ENCODE peak calls at places on chromosomes 1 and 21, in nine cellular contexts. Q is HCT116, Y is ovary, O is thyroid gland, H is heart right ventricle, J is endothelial cell of umbilical vein, L is A549, I is pancreas, U is right atrium auricular region. M is an unnamed sample.

GRCh38 chr1:220895412-220895946 is 16.2 kb downstream of the HLX start:
- DNase-seq in Q (no peak), Y (no peak), O (no peak), H (no peak), J (no peak), L (no peak), I (no peak), U (no peak), M (no peak)

GRCh38 chr1:3892748-3893147 is 7.3 kb downstream of the C1orf174 start:
- DNase-seq in Q (no peak), Y (no peak), O (peak), H (no peak), J (no peak), L (no peak), I (peak), U (no peak), M (no peak)

GRCh38 chr1:60431593-60431992 is 358.0 kb upstream of the C1orf87 start:
- DNase-seq in Q (no peak), Y (no peak), O (no peak), H (no peak), J (no peak), L (no peak), I (no peak), U (no peak), M (no peak)

GRCh38 chr21:28454978-28455600 is 537.6 kb downstream of the LTN1 start:
- DNase-seq in Q (no peak), Y (no peak), O (no peak), H (no peak), J (no peak), L (no peak), I (no peak), U (no peak), M (no peak)

GRCh38 chr1:82226198-82226505 is 425.4 kb downstream of the ADGRL2 start:
- DNase-seq in Q (no peak), Y (no peak), O (no peak), H (no peak), J (peak), L (no peak), I (no peak), U (no peak), M (no peak)

GRCh38 chr1:182631058-182631677 is 27.0 kb upstream of the RGS16 start:
- DNase-seq in Q (no peak), Y (no peak), O (no peak), H (no peak), J (no peak), L (no peak), I (no peak), U (no peak), M (no peak)

GRCh38 chr21:43304621-43305335 is 122.2 kb downstream of the SIK1 start:
- DNase-seq in Q (no peak), Y (no peak), O (no peak), H (no peak), J (no peak), L (no peak), I (no peak), U (no peak), M (no peak)

GRCh38 chr1:111735858-111736544 is 3.2 kb downstream of the INKA2 start:
- DNase-seq in Q (no peak), Y (peak), O (no peak), H (no peak), J (no peak), L (no peak), I (no peak), U (peak), M (no peak)

GRCh38 chr1:111553199-111553598 is 49.8 kb upstream of the ADORA3 start:
- DNase-seq in Q (no peak), Y (no peak), O (no peak), H (no peak), J (no peak), L (no peak), I (no peak), U (no peak), M (no peak)

GRCh38 chr21:45555557-45556301 is 13.5 kb upstream of the SLC19A1 start:
- DNase-seq in Q (peak), Y (peak), O (peak), H (no peak), J (peak), L (peak), I (peak), U (peak), M (peak)

GRCh38 chr1:74145086-74145485 is 52.9 kb downstream of the LRRIQ3 start:
- DNase-seq in Q (no peak), Y (no peak), O (no peak), H (no peak), J (no peak), L (no peak), I (no peak), U (no peak), M (no peak)

GRCh38 chr1:106937104-106937503 is 119.4 kb upstream of the PRMT6 start:
- DNase-seq in Q (no peak), Y (no peak), O (no peak), H (no peak), J (no peak), L (no peak), I (no peak), U (no peak), M (no peak)

GRCh38 chr1:224805889-224806288 is 123.6 kb upstream of the DNAH14 start:
- DNase-seq in Q (no peak), Y (no peak), O (no peak), H (no peak), J (no peak), L (no peak), I (no peak), U (no peak), M (no peak)

GRCh38 chr1:53739109-53739681 is at the start of gene GLIS1:
- DNase-seq in Q (peak), Y (peak), O (peak), H (peak), J (peak), L (peak), I (peak), U (peak), M (no peak)

GRCh38 chr1:20871419-20871818 is 84.3 kb upstream of the HP1BP3 start:
- DNase-seq in Q (no peak), Y (no peak), O (no peak), H (no peak), J (peak), L (no peak), I (no peak), U (no peak), M (no peak)

GRCh38 chr1:192263436-192263835 is 53.4 kb upstream of the RGS21 start:
- DNase-seq in Q (no peak), Y (no peak), O (no peak), H (no peak), J (peak), L (no peak), I (no peak), U (no peak), M (no peak)

GRCh38 chr1:53712276-53712675 is 26.7 kb downstream of the GLIS1 start:
- DNase-seq in Q (no peak), Y (no peak), O (no peak), H (no peak), J (no peak), L (no peak), I (no peak), U (no peak), M (no peak)

GRCh38 chr1:167439301-167439988 is 78.9 kb downstream of the CD247 start:
- DNase-seq in Q (no peak), Y (peak), O (peak), H (no peak), J (peak), L (peak), I (no peak), U (peak), M (no peak)
- H3K27ac ChIP-seq in Q (no peak), Y (no peak), O (no peak), H (no peak), J (no peak), L (no peak), I (no peak), U (no peak), M (no peak)

GRCh38 chr21:31732538-31732864 is 583 bp upstream of the SCAF4 start:
- DNase-seq in Q (no peak), Y (no peak), O (no peak), H (no peak), J (no peak), L (no peak), I (no peak), U (no peak), M (no peak)

GRCh38 chr21:31729622-31730343 is 2.1 kb downstream of the SCAF4 start:
- DNase-seq in Q (no peak), Y (no peak), O (no peak), H (no peak), J (no peak), L (no peak), I (no peak), U (no peak), M (no peak)

GRCh38 chr21:31730687-31731111 is 1.2 kb downstream of the SCAF4 start:
- DNase-seq in Q (no peak), Y (no peak), O (no peak), H (no peak), J (peak), L (peak), I (no peak), U (no peak), M (no peak)

GRCh38 chr21:31731802-31732537 is at the start of gene SCAF4:
- DNase-seq in Q (peak), Y (peak), O (peak), H (peak), J (peak), L (peak), I (peak), U (peak), M (peak)

DNA sequence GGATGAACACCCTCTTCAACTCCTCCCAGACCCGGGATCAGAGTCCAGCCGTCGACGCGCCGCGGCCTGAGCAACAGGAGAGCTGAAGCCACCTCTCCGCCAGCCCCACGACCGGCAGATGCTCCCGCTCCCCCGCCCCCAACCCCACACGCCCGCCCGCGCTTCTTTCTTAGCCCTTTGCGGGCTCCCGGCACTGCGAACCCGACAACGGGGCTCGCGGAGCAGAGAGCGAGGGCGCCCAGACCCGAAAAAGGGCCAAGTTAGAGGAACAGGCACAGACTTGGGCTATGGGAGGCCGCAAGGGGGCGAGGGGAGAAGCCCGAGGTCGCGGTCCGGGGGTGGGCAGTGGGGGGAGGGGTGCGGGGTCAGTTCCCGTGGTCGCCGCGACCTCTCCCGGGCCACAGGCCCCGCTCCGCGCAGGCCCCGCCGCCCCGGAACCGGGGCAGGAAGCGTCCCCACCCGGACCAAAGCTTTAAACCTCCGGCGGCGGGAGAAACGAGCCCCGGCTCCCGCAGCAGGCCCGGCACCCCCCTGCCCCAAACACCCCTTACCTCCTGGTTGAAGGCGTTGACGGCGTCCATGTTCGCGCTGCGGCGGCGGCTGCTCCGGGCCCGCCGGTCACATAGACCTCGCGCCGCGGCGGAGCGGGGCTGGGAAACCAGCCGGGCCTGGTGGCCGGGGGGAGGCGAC is 661 bp downstream of the SCAF4 start:
- DNase-seq in Q (no peak), Y (peak), O (peak), H (peak), J (no peak), L (peak), I (peak), U (no peak), M (peak)
- TF ChIP-seq CTCF in Q (no peak), Y (no peak), O (no peak), H (peak), J (peak), L (no peak), I (no peak), U (peak), M (no peak)

GRCh38 chr1:172589553-172589952 is 56.6 kb downstream of the SUCO start:
- DNase-seq in Q (no peak), Y (no peak), O (no peak), H (no peak), J (no peak), L (no peak), I (no peak), U (no peak), M (no peak)

GRCh38 chr1:172585348-172585747 is 52.4 kb downstream of the SUCO start:
- DNase-seq in Q (no peak), Y (no peak), O (no peak), H (no peak), J (peak), L (no peak), I (no peak), U (no peak), M (no peak)

GRCh38 chr1:172582889-172583288 is 49.9 kb downstream of the SUCO start:
- DNase-seq in Q (no peak), Y (no peak), O (no peak), H (no peak), J (no peak), L (no peak), I (no peak), U (no peak), M (no peak)

GRCh38 chr1:172585861-172586260 is 52.9 kb downstream of the SUCO start:
- DNase-seq in Q (no peak), Y (no peak), O (no peak), H (no peak), J (no peak), L (no peak), I (no peak), U (no peak), M (no peak)

GRCh38 chr1:172588296-172589291 is 55.6 kb downstream of the SUCO start:
- DNase-seq in Q (peak), Y (no peak), O (no peak), H (no peak), J (peak), L (peak), I (no peak), U (no peak), M (no peak)
- H3K4me3 ChIP-seq in Q (no peak), Y (no peak), O (no peak), H (no peak), J (no peak), L (no peak), I (no peak), U (no peak), M (peak)

GRCh38 chr1:2585318-2586092 is 1.1 kb upstream of the PRXL2B start:
- DNase-seq in Q (no peak), Y (peak), O (peak), H (peak), J (peak), L (peak), I (peak), U (peak), M (no peak)
- H3K27ac ChIP-seq in Q (peak), Y (peak), O (peak), H (peak), J (peak), L (peak), I (peak), U (peak), M (peak)

GRCh38 chr21:37413553-37414291 is 47.1 kb downstream of the DYRK1A start:
- DNase-seq in Q (no peak), Y (no peak), O (no peak), H (no peak), J (no peak), L (no peak), I (no peak), U (no peak), M (no peak)
- TF ChIP-seq CTCF in Q (no peak), Y (no peak), O (no peak), H (no peak), J (no peak), L (no peak), I (no peak), U (no peak), M (no peak)

M was measured in coronary artery.